ENCODE peak calls at places on chromosome 7, in ten cellular contexts. S, G, D, L, J, Q, T, A, V and U are unnamed samples. For H3K27me3, the result is how much of the 10 kb centered on the place peaks cover.

GRCh38 chr7:123674399-123675091 is 18.9 kb downstream of the LMOD2 start:
- DNase-seq in J (peak), L (peak), Q (peak), D (no peak), S (no peak), G (no peak), A (no peak), T (no peak), V (no peak), U (no peak)

GRCh38 chr7:106290319-106290718 is 5.5 kb upstream of the NAMPT start:
- DNase-seq in J (no peak), D (no peak), V (no peak), A (no peak), L (no peak), T (no peak), Q (no peak), S (no peak), G (no peak), U (no peak)

GRCh38 chr7:98870071-98870651 is 347 bp upstream of the TMEM130 start:
- DNase-seq in A (peak), Q (peak), G (peak), T (peak), J (no peak), L (peak), S (peak), D (peak), V (peak), U (peak)

GRCh38 chr7:88278881-88279280 is 27.8 kb downstream of the STEAP4 start:
- DNase-seq in A (no peak), V (no peak), T (no peak), S (no peak), Q (peak), G (no peak), J (no peak), D (no peak), L (no peak), U (no peak)

GRCh38 chr7:107948645-107949442 is 54.1 kb downstream of the LAMB1 start:
- DNase-seq in V (no peak), A (peak), T (peak), L (peak), Q (peak), S (no peak), G (no peak), D (no peak), J (no peak), U (peak)

GRCh38 chr7:48041665-48041995 is 6.3 kb downstream of the C7orf57 start:
- DNase-seq in Q (peak), V (no peak), G (no peak), S (no peak), A (no peak), T (peak), D (no peak), L (peak), J (peak), U (no peak)

GRCh38 chr7:157490465-157490912 is 153.7 kb downstream of the DNAJB6 start:
- DNase-seq in V (no peak), A (no peak), G (no peak), J (no peak), T (peak), D (peak), L (peak), S (peak), Q (peak), U (peak)

GRCh38 chr7:111029574-111030357 is 61.2 kb upstream of the LRRN3 start:
- DNase-seq in L (peak), A (peak), G (no peak), D (no peak), Q (peak), S (no peak), V (no peak), J (no peak), T (no peak), U (no peak)

GRCh38 chr7:151954866-151955820 is 1.1 kb upstream of the GALNTL5 start:
- DNase-seq in J (no peak), Q (peak), G (no peak), A (peak), S (no peak), V (peak), L (no peak), D (no peak), T (no peak), U (no peak)

GRCh38 chr7:18700147-18700546 is 204.6 kb downstream of the HDAC9 start:
- DNase-seq in S (no peak), T (peak), D (no peak), Q (no peak), J (no peak), L (no peak), V (peak), G (peak), A (no peak), U (no peak)

GRCh38 chr7:130393095-130393494 is 12.8 kb downstream of the CPA1 start:
- DNase-seq in S (no peak), V (no peak), G (no peak), D (no peak), T (no peak), L (peak), A (peak), Q (peak), J (no peak), U (peak)

GRCh38 chr7:26151953-26152781 is at the start of gene NFE2L3:
- DNase-seq in A (peak), L (peak), Q (peak), T (peak), G (peak), V (peak), D (peak), J (no peak), S (peak), U (peak)

GRCh38 chr7:29106128-29106988 is 40.0 kb downstream of the CPVL start:
- DNase-seq in V (peak), G (peak), J (no peak), D (no peak), S (no peak), A (peak), Q (peak), L (peak), T (peak), U (no peak)

GRCh38 chr7:824664-825063 is 7.6 kb upstream of the SUN1 start:
- DNase-seq in G (no peak), T (no peak), A (no peak), S (no peak), Q (no peak), J (no peak), V (no peak), L (no peak), D (no peak), U (no peak)

GRCh38 chr7:96400001-96400400 is 78.1 kb upstream of the SLC25A13 start:
- DNase-seq in G (no peak), A (no peak), S (no peak), J (no peak), T (no peak), L (no peak), Q (no peak), D (no peak), V (no peak), U (no peak)

GRCh38 chr7:158107806-158108205 is 479.8 kb downstream of the PTPRN2 start:
- DNase-seq in V (no peak), G (no peak), A (no peak), S (no peak), J (no peak), T (no peak), L (no peak), D (no peak), Q (no peak), U (no peak)

GRCh38 chr7:158657189-158657746 is 47.3 kb downstream of the NCAPG2 start:
- DNase-seq in G (no peak), J (no peak), S (no peak), Q (no peak), D (no peak), T (no peak), A (no peak), L (no peak), V (peak), U (no peak)

GRCh38 chr7:114087674-114088539 is 169.1 kb upstream of the PPP1R3A start:
- DNase-seq in T (no peak), S (no peak), L (no peak), Q (no peak), J (no peak), A (no peak), G (peak), V (peak), D (no peak), U (no peak)

GRCh38 chr7:151780626-151781025 is 96.3 kb downstream of the PRKAG2 start:
- DNase-seq in D (no peak), A (no peak), S (no peak), G (no peak), L (peak), Q (no peak), V (no peak), J (no peak), T (no peak), U (no peak)

GRCh38 chr7:73847941-73848723 is 5.8 kb upstream of the METTL27 start:
- DNase-seq in J (no peak), A (no peak), D (no peak), T (peak), L (no peak), V (no peak), G (no peak), S (no peak), Q (no peak), U (no peak)

GRCh38 chr7:111343017-111343416 is 219.3 kb downstream of the IMMP2L start:
- DNase-seq in T (no peak), Q (no peak), V (no peak), L (no peak), S (no peak), A (no peak), J (no peak), G (no peak), D (no peak), U (no peak)

GRCh38 chr7:106643189-106643588 is 17.8 kb downstream of the CCDC71L start:
- DNase-seq in D (no peak), J (no peak), G (no peak), A (no peak), S (no peak), V (no peak), L (no peak), T (no peak), Q (peak), U (no peak)

GRCh38 chr7:156969972-156970420 is 20.5 kb downstream of the NOM1 start:
- DNase-seq in T (peak), G (no peak), V (no peak), J (peak), Q (peak), S (peak), L (peak), D (no peak), A (no peak), U (no peak)

GRCh38 chr7:74173074-74173473 is 1.1 kb upstream of the EIF4H start:
- DNase-seq in G (no peak), V (no peak), J (no peak), T (no peak), A (peak), Q (no peak), D (peak), S (no peak), L (no peak), U (no peak)

DNA sequence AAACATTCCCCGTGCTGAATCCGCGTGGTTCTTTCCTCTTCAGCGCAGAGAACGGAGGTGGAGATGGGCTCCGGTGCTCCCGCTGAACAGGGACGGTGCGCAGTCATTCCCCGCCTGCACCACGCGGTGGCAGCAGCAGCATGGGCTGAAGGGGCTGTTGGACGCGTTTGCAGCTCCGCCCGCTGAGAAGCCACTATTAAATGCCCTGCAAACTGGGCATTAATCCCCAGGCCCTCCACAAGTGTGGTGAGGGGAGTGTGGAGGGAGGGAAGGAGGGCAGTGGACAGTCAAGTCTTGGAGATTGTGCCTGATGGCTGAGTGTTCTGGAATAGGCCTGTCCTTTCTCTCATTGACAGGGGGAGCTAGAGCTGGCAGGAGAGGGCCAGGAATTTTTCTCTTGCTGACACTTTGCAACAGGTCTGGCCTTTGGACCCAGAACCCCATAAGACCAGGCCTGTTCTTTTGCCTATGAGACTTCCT is 240.2 kb upstream of the INHBA start:
- DNase-seq in D (peak), J (no peak), A (peak), V (peak), T (peak), Q (peak), S (peak), G (peak), L (peak), U (peak)
- H3K4me3 ChIP-seq in D (peak), J (peak), A (no peak), V (peak), T (peak), Q (no peak), S (no peak), G (no peak), L (peak), U (peak)

DNA sequence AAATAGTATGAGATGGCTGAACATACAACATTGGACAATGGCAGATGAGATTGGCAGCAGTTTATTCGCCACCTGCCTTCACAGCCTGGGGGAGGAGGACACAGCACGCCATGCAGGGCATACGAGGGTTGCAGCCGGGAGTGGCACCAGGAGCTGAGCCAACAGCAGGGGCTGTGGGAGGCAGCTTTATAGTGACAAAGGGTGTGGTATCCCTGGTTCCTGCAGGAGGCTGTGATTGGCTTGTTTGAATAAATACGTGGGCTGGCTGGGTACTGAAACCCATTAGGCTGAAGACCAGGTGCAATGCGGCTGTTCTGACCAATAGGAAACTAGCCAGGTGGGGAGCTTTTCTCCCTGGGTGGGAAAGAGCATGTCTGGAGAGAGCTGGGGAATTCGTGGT is 68.9 kb upstream of the LEP start:
- DNase-seq in D (no peak), V (no peak), G (peak), L (no peak), S (no peak), T (no peak), Q (no peak), J (no peak), A (no peak), U (no peak)
- H3K27me3 ChIP-seq in D (under half), V (half or more), G (under half), L (half or more), S (under half), T (under half), Q (half or more), J (half or more), A (under half), U (under half)

DNA sequence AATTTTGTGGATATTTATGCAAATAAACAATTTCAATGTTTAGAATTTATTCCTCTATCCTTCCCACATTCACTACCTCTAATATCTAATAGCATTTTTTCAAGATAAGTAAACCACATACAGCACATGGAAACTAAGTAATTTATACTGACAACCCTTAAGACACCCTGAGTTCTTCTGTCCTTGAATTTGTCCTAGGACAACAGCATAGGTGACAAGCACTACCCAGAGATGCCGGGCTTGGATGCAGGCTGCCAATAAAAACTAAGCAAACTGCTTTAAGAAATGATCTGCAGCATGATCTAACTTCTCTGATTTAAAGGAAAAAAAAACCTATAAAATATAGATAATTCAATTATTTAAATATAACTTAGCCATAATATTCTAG is 22.7 kb downstream of the NT5C3A start:
- DNase-seq in V (no peak), A (no peak), S (no peak), Q (no peak), T (no peak), G (no peak), L (no peak), J (no peak), D (no peak), U (no peak)
- H3K4me3 ChIP-seq in V (no peak), A (no peak), S (peak), Q (no peak), T (peak), G (no peak), L (peak), J (peak), D (peak), U (peak)

GRCh38 chr7:24843821-24844449 is 86.7 kb upstream of the GSDME start:
- DNase-seq in T (no peak), D (no peak), S (no peak), V (peak), J (no peak), A (no peak), G (no peak), L (no peak), Q (no peak), U (no peak)

GRCh38 chr7:24836084-24836483 is 78.8 kb upstream of the GSDME start:
- DNase-seq in S (peak), T (no peak), L (no peak), A (no peak), Q (no peak), D (no peak), J (no peak), G (no peak), V (no peak), U (no peak)

GRCh38 chr7:24842449-24843241 is 85.4 kb upstream of the GSDME start:
- DNase-seq in T (peak), L (no peak), J (no peak), Q (peak), D (no peak), G (no peak), A (no peak), V (peak), S (no peak), U (no peak)

GRCh38 chr7:24842029-24842428 is 84.8 kb upstream of the GSDME start:
- DNase-seq in V (no peak), L (no peak), A (no peak), S (no peak), D (no peak), G (no peak), T (no peak), Q (no peak), J (no peak), U (no peak)

GRCh38 chr7:24840543-24840942 is 83.3 kb upstream of the GSDME start:
- DNase-seq in D (no peak), Q (no peak), G (no peak), J (no peak), L (peak), T (no peak), V (no peak), S (no peak), A (no peak), U (no peak)
- H3K27me3 ChIP-seq in D (under half), Q (under half), G (under half), J (under half), L (under half), T (under half), V (under half), S (under half), A (under half), U (under half)

DNA sequence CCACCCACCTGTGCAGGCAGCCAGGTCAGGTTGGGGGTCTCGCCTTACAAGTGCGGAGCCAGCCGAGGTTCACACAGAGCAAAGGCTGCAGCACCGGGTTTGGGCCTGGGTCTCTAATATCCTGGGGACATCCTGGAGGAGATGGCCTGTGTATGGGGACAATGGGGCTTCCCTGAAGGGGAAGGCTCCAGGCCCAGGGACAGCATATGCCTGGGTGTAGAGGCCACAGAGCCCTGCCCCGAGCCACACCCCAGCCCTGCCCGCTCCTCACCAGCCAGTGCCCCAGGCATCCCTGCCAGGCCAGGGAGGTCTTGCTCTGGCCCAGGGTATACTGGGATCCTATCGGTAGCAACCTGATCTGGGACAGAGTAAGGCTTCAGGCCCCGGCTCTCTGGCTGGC is 9.1 kb downstream of the TTYH3 start:
- DNase-seq in S (no peak), Q (no peak), T (no peak), L (no peak), A (peak), G (no peak), V (no peak), J (no peak), D (no peak), U (peak)
- H3K4me3 ChIP-seq in S (no peak), Q (no peak), T (no peak), L (no peak), A (no peak), G (no peak), V (peak), J (no peak), D (no peak), U (peak)

GRCh38 chr7:4191525-4191924 is 490.6 kb upstream of the FOXK1 start:
- DNase-seq in J (no peak), V (no peak), D (no peak), S (no peak), A (no peak), L (no peak), T (no peak), G (no peak), Q (no peak), U (no peak)

GRCh38 chr7:4200546-4201094 is 481.5 kb upstream of the FOXK1 start:
- DNase-seq in T (peak), G (no peak), L (no peak), Q (no peak), S (no peak), J (peak), D (no peak), A (no peak), V (no peak), U (no peak)

GRCh38 chr7:4198301-4198700 is 483.8 kb upstream of the FOXK1 start:
- DNase-seq in D (no peak), L (no peak), J (no peak), G (no peak), T (no peak), Q (no peak), V (no peak), A (no peak), S (no peak), U (no peak)

GRCh38 chr7:4195650-4196049 is 486.4 kb upstream of the FOXK1 start:
- DNase-seq in V (no peak), L (no peak), J (no peak), A (no peak), Q (no peak), D (no peak), G (no peak), T (no peak), S (no peak), U (no peak)

DNA sequence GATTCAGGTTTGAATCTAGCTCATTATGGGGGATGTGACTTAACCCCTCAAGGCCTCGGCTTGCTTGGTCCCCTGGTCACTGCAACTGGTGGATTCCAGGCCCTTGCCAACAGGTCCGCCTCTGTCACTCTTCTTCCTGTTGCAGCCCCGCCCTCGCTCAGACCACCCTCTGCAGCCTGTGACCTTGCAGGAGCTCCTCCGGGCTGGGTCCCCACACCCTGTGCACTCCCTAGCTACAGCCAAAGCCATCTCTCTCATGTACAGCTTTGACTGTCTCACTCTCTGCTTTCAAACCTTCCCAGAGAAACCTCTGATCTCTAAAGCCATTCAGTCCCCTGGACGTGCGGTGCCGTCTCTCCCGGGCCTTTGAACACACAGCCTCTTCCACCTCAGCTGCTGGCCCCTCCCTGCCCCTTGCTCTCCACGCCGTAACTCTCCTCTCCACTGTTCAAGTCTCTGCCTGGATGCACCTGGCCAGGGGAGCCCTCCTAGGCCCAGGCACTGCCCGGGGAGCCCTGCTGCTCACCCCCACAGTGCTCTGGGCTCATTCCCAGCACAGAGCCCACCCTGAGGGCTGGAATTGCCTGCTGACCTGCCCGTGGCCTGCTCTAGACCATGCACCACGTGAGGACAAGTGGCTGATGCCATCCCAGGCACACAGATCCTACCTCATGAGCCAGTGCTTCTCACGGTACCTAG is 485.8 kb upstream of the FOXK1 start:
- DNase-seq in J (no peak), S (no peak), G (no peak), D (no peak), A (no peak), Q (no peak), V (no peak), L (no peak), T (no peak), U (no peak)
- H3K27me3 ChIP-seq in J (under half), S (under half), G (under half), D (under half), A (under half), Q (under half), V (under half), L (under half), T (under half), U (under half)